ENCODE peak calls at places on chromosome 13, in eight cellular contexts. O is lower lobe of right lung; K is neural progenitor cell; Q is MCF 10A; D is CD4-positive, alpha-beta T cell; W is A549; X is lung; Z is astrocyte of the cerebellum. U is an unnamed sample.

GRCh38 chr13:30157616-30157993 is 149.7 kb downstream of the KATNAL1 start:
- DNase-seq in O (no peak), K (no peak), Q (no peak), D (no peak), W (no peak), X (no peak), Z (no peak), U (peak)

GRCh38 chr13:74839656-74840055 is 642.3 kb downstream of the TBC1D4 start:
- DNase-seq in O (no peak), K (no peak), Q (peak), D (no peak), W (no peak), X (no peak), Z (no peak), U (no peak)

GRCh38 chr13:97946951-97947588 is 6.4 kb upstream of the IPO5 start:
- DNase-seq in O (no peak), K (no peak), Q (peak), D (no peak), W (peak), X (no peak), Z (peak), U (no peak)

GRCh38 chr13:25468330-25469178 is 96.8 kb downstream of the ATP8A2 start:
- DNase-seq in O (no peak), K (peak), Q (no peak), D (no peak), W (no peak), X (no peak), Z (no peak), U (peak)

GRCh38 chr13:38530492-38530891 is 156.4 kb upstream of the FREM2 start:
- DNase-seq in O (no peak), K (no peak), Q (peak), D (no peak), W (no peak), X (no peak), Z (peak), U (peak)

GRCh38 chr13:48318714-48319457 is 15.3 kb downstream of the RB1 start:
- DNase-seq in O (peak), K (no peak), Q (no peak), D (no peak), W (no peak), X (no peak), Z (no peak), U (no peak)

GRCh38 chr13:78876915-78877549 is 218.1 kb upstream of the OBI1 start:
- DNase-seq in O (no peak), K (no peak), Q (no peak), D (no peak), W (no peak), X (no peak), Z (no peak), U (no peak)

GRCh38 chr13:93959796-93960533 is 519.5 kb downstream of the DCT start:
- DNase-seq in O (no peak), K (no peak), Q (no peak), D (no peak), W (no peak), X (no peak), Z (no peak), U (no peak)

GRCh38 chr13:25806304-25806974 is 245.4 kb downstream of the SHISA2 start:
- DNase-seq in O (no peak), K (no peak), Q (no peak), D (no peak), W (no peak), X (no peak), Z (peak), U (no peak)

GRCh38 chr13:77810430-77810829 is 108.2 kb downstream of the EDNRB start:
- DNase-seq in O (no peak), K (no peak), Q (peak), D (no peak), W (peak), X (no peak), Z (no peak), U (peak)

GRCh38 chr13:21739771-21740170 is 68.9 kb downstream of the FGF9 start:
- DNase-seq in O (no peak), K (no peak), Q (no peak), D (no peak), W (no peak), X (no peak), Z (no peak), U (no peak)

GRCh38 chr13:64371045-64371444 is 2859.1 kb downstream of the PCDH9 start:
- DNase-seq in O (no peak), K (no peak), Q (peak), D (no peak), W (peak), X (no peak), Z (no peak), U (no peak)

GRCh38 chr13:63605962-63606361 is 2190.3 kb upstream of the PCDH20 start:
- DNase-seq in O (no peak), K (no peak), Q (no peak), D (no peak), W (no peak), X (no peak), Z (no peak), U (no peak)

GRCh38 chr13:106569233-106570095 is 1.5 kb upstream of the ARGLU1 start:
- DNase-seq in O (no peak), K (no peak), Q (peak), D (no peak), W (no peak), X (no peak), Z (no peak), U (no peak)

GRCh38 chr13:78030351-78030750 is 111.7 kb upstream of the EDNRB start:
- DNase-seq in O (no peak), K (peak), Q (no peak), D (no peak), W (no peak), X (no peak), Z (no peak), U (no peak)

GRCh38 chr13:83827338-83827737 is 54.9 kb downstream of the SLITRK1 start:
- DNase-seq in O (no peak), K (no peak), Q (peak), D (no peak), W (no peak), X (no peak), Z (no peak), U (no peak)

GRCh38 chr13:95267662-95268369 is 33.4 kb downstream of the ABCC4 start:
- DNase-seq in O (no peak), K (no peak), Q (peak), D (no peak), W (peak), X (no peak), Z (peak), U (no peak)

GRCh38 chr13:23427342-23428182 is 5.9 kb downstream of the SACS start:
- DNase-seq in O (no peak), K (no peak), Q (peak), D (no peak), W (peak), X (no peak), Z (peak), U (no peak)

GRCh38 chr13:23418776-23419683 is 14.5 kb downstream of the SACS start:
- DNase-seq in O (no peak), K (no peak), Q (peak), D (no peak), W (no peak), X (no peak), Z (no peak), U (no peak)

DNA sequence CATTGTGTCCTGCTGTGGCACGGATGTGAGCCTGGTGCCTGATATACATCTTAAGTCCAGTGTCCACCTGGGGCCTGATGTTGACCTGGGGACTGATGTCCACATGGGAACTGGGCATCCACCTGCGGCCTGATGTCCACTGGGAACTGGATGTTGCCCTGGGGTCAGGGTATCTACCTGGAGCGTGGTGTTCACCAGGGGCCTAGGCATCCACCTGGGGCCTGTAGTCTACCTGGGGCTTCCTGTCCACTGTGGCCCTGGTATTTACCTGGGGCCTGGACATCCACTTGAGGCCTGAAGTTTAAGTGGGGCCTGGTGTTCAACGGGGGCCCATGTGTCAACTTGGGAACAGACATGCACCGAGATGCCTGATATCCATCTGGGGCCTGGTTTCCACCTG is 11.9 kb downstream of the SACS start:
- DNase-seq in O (no peak), K (no peak), Q (no peak), D (no peak), W (no peak), X (no peak), Z (no peak), U (no peak)
- TF ChIP-seq CTCF in O (no peak), K (no peak), Q (no peak), D (no peak), W (no peak), X (no peak), Z (no peak), U (no peak)

GRCh38 chr13:28438067-28438466 is 56.9 kb downstream of the FLT1 start:
- DNase-seq in O (no peak), K (no peak), Q (no peak), D (no peak), W (no peak), X (no peak), Z (no peak), U (no peak)
- TF ChIP-seq CTCF in O (no peak), K (no peak), Q (no peak), D (no peak), W (no peak), X (no peak), Z (no peak), U (no peak)

DNA sequence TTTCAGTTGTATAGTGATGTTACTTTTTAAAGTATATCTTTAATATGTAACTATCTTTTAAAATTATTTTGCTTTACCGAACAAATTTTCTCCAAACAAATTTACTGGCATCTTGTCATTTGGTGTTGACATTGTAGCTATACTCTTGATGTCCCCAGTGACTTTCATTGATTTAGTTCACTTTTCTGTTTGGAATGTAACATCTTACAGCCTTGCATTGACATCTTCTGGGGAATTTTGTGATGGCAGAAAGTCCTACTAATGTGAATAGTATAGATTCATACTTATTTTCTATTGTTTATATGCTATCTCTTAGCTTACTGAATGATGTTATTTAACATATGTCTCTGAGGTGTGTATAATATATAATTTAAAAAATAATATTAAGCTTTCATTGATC is 800.9 kb upstream of the ATXN8OS start:
- DNase-seq in O (no peak), K (no peak), Q (no peak), D (no peak), W (no peak), X (no peak), Z (no peak), U (no peak)
- TF ChIP-seq CTCF in O (no peak), K (peak), Q (no peak), D (no peak), W (no peak), X (no peak), Z (no peak), U (no peak)

DNA sequence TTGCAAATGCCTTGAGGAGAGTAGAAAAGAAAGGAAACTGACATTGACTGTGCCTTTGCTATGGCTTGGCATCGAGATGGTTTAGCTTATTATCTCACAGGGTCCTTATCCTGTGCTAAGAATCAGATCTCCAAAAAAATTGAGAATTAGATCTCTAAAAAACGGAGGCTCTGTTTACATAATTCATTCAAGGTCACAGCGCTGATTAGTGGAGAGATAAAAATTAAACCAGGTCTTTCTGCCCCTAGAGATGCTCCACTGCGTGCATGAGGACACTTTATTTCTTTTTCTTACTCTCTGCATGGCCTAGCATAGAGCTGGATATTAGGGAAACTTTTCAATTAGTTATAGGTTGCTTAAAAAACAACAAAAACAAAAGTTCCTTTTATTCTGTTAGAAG is 17.3 kb downstream of the LRCH1 start:
- DNase-seq in O (no peak), K (no peak), Q (no peak), D (no peak), W (no peak), X (no peak), Z (no peak), U (no peak)
- TF ChIP-seq CTCF in O (no peak), K (no peak), Q (no peak), D (no peak), W (no peak), X (no peak), Z (no peak), U (no peak)

DNA sequence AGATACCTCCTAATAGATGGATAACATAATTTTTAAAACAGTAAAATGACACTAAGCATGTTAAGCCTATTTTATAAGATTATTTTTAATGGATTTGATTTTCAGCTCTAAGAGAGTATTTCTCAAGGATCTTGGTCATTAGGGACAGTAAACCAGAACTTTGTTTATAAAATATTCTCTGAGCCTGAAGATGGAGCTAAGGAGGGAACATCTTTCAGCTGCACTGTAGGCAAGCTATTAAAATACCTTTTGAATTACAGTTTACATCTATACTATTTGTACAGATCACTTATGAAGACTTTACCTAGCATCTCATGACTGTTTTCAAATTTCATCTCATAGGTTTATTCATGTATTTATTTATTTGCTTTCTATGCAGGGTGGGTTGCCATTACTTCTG is 345.3 kb downstream of the MYO16 start:
- DNase-seq in O (no peak), K (no peak), Q (no peak), D (no peak), W (no peak), X (no peak), Z (no peak), U (no peak)
- TF ChIP-seq CTCF in O (no peak), K (no peak), Q (no peak), D (no peak), W (no peak), X (no peak), Z (no peak), U (no peak)

GRCh38 chr13:85816413-85816812 is 17.2 kb upstream of the SLITRK6 start:
- DNase-seq in O (no peak), K (no peak), Q (peak), D (no peak), W (peak), X (no peak), Z (no peak), U (no peak)
- TF ChIP-seq CTCF in O (no peak), K (peak), Q (peak), D (no peak), W (peak), X (no peak), Z (no peak), U (no peak)

GRCh38 chr13:99600318-99600717 is 99.0 kb downstream of the TM9SF2 start:
- DNase-seq in O (no peak), K (peak), Q (no peak), D (no peak), W (no peak), X (no peak), Z (no peak), U (no peak)
- TF ChIP-seq CTCF in O (no peak), K (peak), Q (no peak), D (no peak), W (peak), X (no peak), Z (peak), U (no peak)

GRCh38 chr13:70938462-70938861 is 830.2 kb upstream of the KLHL1 start:
- DNase-seq in O (no peak), K (no peak), Q (no peak), D (no peak), W (no peak), X (no peak), Z (no peak), U (no peak)

DNA sequence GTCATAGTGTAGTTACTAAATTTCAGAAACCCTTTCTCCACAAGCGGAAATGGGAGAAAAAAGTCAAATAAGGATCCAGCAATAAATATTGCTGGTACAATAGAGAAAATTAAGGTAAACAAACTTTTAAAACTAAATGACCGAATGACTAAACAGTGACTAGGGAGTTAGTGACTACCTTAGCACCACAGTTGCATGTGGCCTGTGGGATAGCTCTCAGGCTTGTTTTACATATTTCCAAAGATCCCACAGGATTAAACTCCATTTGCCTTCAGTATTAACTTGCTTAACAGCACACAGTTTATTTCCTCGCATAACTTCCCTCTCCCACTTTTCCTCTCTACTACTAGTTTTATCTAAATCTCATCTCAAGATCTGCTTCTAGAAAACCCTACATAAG is 824.3 kb upstream of the KLHL1 start:
- DNase-seq in O (no peak), K (no peak), Q (no peak), D (no peak), W (no peak), X (no peak), Z (no peak), U (no peak)
- TF ChIP-seq CTCF in O (no peak), K (no peak), Q (no peak), D (no peak), W (no peak), X (no peak), Z (no peak), U (no peak)

U was measured in GM13976.